ENCODE peak calls at places on chromosomes 11 and 22, in five cellular contexts. D is lower lobe of right lung; P is left ventricle myocardium inferior; I is stimulated activated CD4-positive, alpha-beta T cell treated with anti-CD3 and anti-CD28 coated beads, Interleukin-1b, Interleukin-23, amount 100 ng/mL, for 1 hour; E is AG04449. S is an unnamed sample.

GRCh38 chr11:64186205-64187165 is 514 bp downstream of the STIP1 start:
- DNase-seq in D (no peak), P (no peak), I (no peak), E (no peak), S (no peak)

GRCh38 chr11:75445315-75445953 is 12.4 kb upstream of the KLHL35 start:
- DNase-seq in D (peak), P (peak), I (peak), E (no peak), S (no peak)

GRCh38 chr11:36018967-36019596 is 75.2 kb downstream of the LDLRAD3 start:
- DNase-seq in D (no peak), P (no peak), I (no peak), E (no peak), S (no peak)

GRCh38 chr11:110435780-110436717 is 6.3 kb downstream of the FDX1 start:
- DNase-seq in D (no peak), P (no peak), I (no peak), E (no peak), S (no peak)

GRCh38 chr22:19753090-19753842 is 7.3 kb upstream of the TBX1 start:
- DNase-seq in D (no peak), P (no peak), I (no peak), E (no peak), S (no peak)

GRCh38 chr22:46297151-46297819 is 615 bp downstream of the GTSE1 start:
- DNase-seq in D (peak), P (peak), I (no peak), E (no peak), S (no peak)

GRCh38 chr11:115548878-115549528 is 44.8 kb upstream of the CADM1 start:
- DNase-seq in D (no peak), P (no peak), I (no peak), E (no peak), S (no peak)

GRCh38 chr11:1936072-1936780 is 10.9 kb upstream of the MRPL23 start:
- DNase-seq in D (peak), P (peak), I (no peak), E (no peak), S (no peak)

GRCh38 chr22:20967697-20968201 is 694 bp downstream of the AIFM3 start:
- DNase-seq in D (no peak), P (no peak), I (no peak), E (no peak), S (no peak)

GRCh38 chr22:20039683-20040325 is 18.9 kb downstream of the TANGO2 start:
- DNase-seq in D (no peak), P (no peak), I (no peak), E (no peak), S (no peak)